ENCODE peak calls at places on chromosomes 7 and 10, in ten cellular contexts. V is EH; L is right atrium auricular region; I is mesothelial cell of epicardium; C is COR-L47; Y is lower leg skin; K is KBM-7; B is CD4-positive, alpha-beta T cell; O is GM12865; H is nucleus accumbens. G is an unnamed sample.

GRCh38 chr7:24965831-24966708 is 13.9 kb downstream of the OSBPL3 start:
- DNase-seq in V (no peak), L (no peak), I (no peak), C (no peak), Y (no peak), K (peak; percentile 71), B (no peak), O (peak; percentile 96), H (no peak), G (no peak)

GRCh38 chr7:135537905-135538304 is 19.8 kb upstream of the NUP205 start:
- DNase-seq in V (no peak), L (no peak), I (no peak), C (no peak), Y (no peak), K (peak; percentile 68), B (no peak), O (no peak), H (no peak), G (no peak)

GRCh38 chr7:4818000-4818794 is 42.8 kb downstream of the AP5Z1 start:
- DNase-seq in V (no peak), L (no peak), I (no peak), C (no peak), Y (no peak), K (no peak), B (no peak), O (no peak), H (no peak), G (no peak)

GRCh38 chr10:99329238-99329890 is at the start of gene CNNM1:
- DNase-seq in V (peak; percentile 54), L (no peak), I (peak; percentile 25), C (no peak), Y (no peak), K (peak; percentile 78), B (no peak), O (no peak), H (no peak), G (no peak)

GRCh38 chr7:50652400-50653115 is 87.4 kb upstream of the DDC start:
- DNase-seq in V (no peak), L (peak; percentile 23), I (no peak), C (no peak), Y (no peak), K (no peak), B (no peak), O (no peak), H (no peak), G (no peak)

GRCh38 chr7:40760293-40760964 is 625.6 kb downstream of the SUGCT start:
- DNase-seq in V (no peak), L (no peak), I (no peak), C (no peak), Y (no peak), K (no peak), B (no peak), O (no peak), H (no peak), G (no peak)

GRCh38 chr7:79298145-79298760 is 155.2 kb downstream of the MAGI2 start:
- DNase-seq in V (peak; percentile 70), L (no peak), I (no peak), C (peak; percentile 43), Y (peak; percentile 23), K (peak; percentile 32), B (no peak), O (peak; percentile 43), H (no peak), G (no peak)

GRCh38 chr7:116173051-116174028 is 37.0 kb upstream of the TES start:
- DNase-seq in V (peak; percentile 72), L (no peak), I (no peak), C (peak; percentile 46), Y (no peak), K (peak; percentile 67), B (no peak), O (peak; percentile 68), H (no peak), G (peak; percentile 26)

GRCh38 chr7:19754521-19755116 is 18.8 kb downstream of the TMEM196 start:
- DNase-seq in V (peak; percentile 32), L (no peak), I (no peak), C (peak; percentile 42), Y (no peak), K (peak; percentile 88), B (no peak), O (peak; percentile 56), H (no peak), G (no peak)

GRCh38 chr7:82221152-82221674 is 222.4 kb downstream of the CACNA2D1 start:
- DNase-seq in V (no peak), L (no peak), I (no peak), C (no peak), Y (no peak), K (no peak), B (no peak), O (no peak), H (no peak), G (no peak)

GRCh38 chr7:55127622-55128081 is 108.8 kb downstream of the EGFR start:
- DNase-seq in V (peak; percentile 85), L (no peak), I (no peak), C (peak; percentile 43), Y (no peak), K (no peak), B (no peak), O (no peak), H (no peak), G (no peak)

GRCh38 chr7:15977663-15978062 is 291.2 kb upstream of the MEOX2 start:
- DNase-seq in V (peak; percentile 57), L (no peak), I (no peak), C (no peak), Y (no peak), K (no peak), B (no peak), O (no peak), H (no peak), G (no peak)

GRCh38 chr10:28985137-28985885 is 303.6 kb upstream of the LYZL1 start:
- DNase-seq in V (no peak), L (no peak), I (no peak), C (no peak), Y (no peak), K (no peak), B (no peak), O (no peak), H (no peak), G (no peak)

GRCh38 chr7:142583424-142583823 is 165.8 kb upstream of the PRSS1 start:
- DNase-seq in V (peak; percentile 83), L (no peak), I (no peak), C (no peak), Y (no peak), K (no peak), B (no peak), O (peak; percentile 79), H (no peak), G (no peak)

GRCh38 chr10:49076741-49077521 is 38.4 kb downstream of the VSTM4 start:
- DNase-seq in V (no peak), L (no peak), I (no peak), C (no peak), Y (no peak), K (peak; percentile 31), B (no peak), O (peak; percentile 69), H (no peak), G (no peak)

GRCh38 chr10:95552680-95553342 is 8.4 kb downstream of the SORBS1 start:
- DNase-seq in V (no peak), L (no peak), I (no peak), C (no peak), Y (no peak), K (no peak), B (no peak), O (no peak), H (no peak), G (no peak)

GRCh38 chr7:13262929-13263530 is 575.6 kb downstream of the ARL4A start:
- DNase-seq in V (peak; percentile 38), L (no peak), I (no peak), C (peak; percentile 19), Y (no peak), K (peak; percentile 47), B (no peak), O (peak; percentile 21), H (no peak), G (peak; percentile 37)

GRCh38 chr7:24574365-24574764 is 1.1 kb downstream of the PALS2 start:
- DNase-seq in V (peak; percentile 24), L (no peak), I (no peak), C (no peak), Y (no peak), K (no peak), B (no peak), O (no peak), H (no peak), G (no peak)

GRCh38 chr7:102117743-102118142 is 168.9 kb upstream of the SH2B2 start:
- DNase-seq in V (peak; percentile 98), L (no peak), I (no peak), C (no peak), Y (no peak), K (no peak), B (no peak), O (no peak), H (no peak), G (no peak)

GRCh38 chr7:154907651-154908620 is 95.0 kb downstream of the PAXIP1 start:
- DNase-seq in V (no peak), L (no peak), I (no peak), C (no peak), Y (no peak), K (no peak), B (no peak), O (no peak), H (no peak), G (no peak)

GRCh38 chr10:110681023-110681681 is 37.0 kb downstream of the RBM20 start:
- DNase-seq in V (peak; percentile 60), L (no peak), I (no peak), C (no peak), Y (no peak), K (peak; percentile 57), B (no peak), O (peak; percentile 38), H (no peak), G (no peak)

GRCh38 chr10:21524526-21525366 is 736 bp downstream of the SKIDA1 start:
- DNase-seq in V (peak; percentile 47), L (no peak), I (no peak), C (no peak), Y (no peak), K (peak; percentile 75), B (no peak), O (no peak), H (no peak), G (no peak)

GRCh38 chr10:91162495-91163268 is 57.8 kb upstream of the PCGF5 start:
- DNase-seq in V (peak; percentile 71), L (peak; percentile 68), I (peak; percentile 29), C (peak; percentile 33), Y (peak; percentile 44), K (peak; percentile 43), B (peak; percentile 78), O (peak; percentile 74), H (peak; percentile 83), G (peak; percentile 83)

GRCh38 chr10:68559872-68560200 is 301 bp upstream of the TET1 start:
- DNase-seq in V (no peak), L (no peak), I (no peak), C (no peak), Y (peak; percentile 35), K (no peak), B (no peak), O (no peak), H (no peak), G (no peak)

G was measured in naive thymus-derived CD8-positive, alpha-beta T cell.